ENCODE peak calls at places on chromosome 13, in six cellular contexts. R is tibial artery, G is heart right ventricle, N is AG04449, J is right atrium auricular region, T is cardiac fibroblast. X is an unnamed sample.

GRCh38 chr13:80040219-80040976 is 300.5 kb downstream of the SPRY2 start:
- DNase-seq in R (no peak), G (no peak), N (peak), J (no peak), T (peak), X (no peak)

GRCh38 chr13:32314968-32315254 is 252 bp downstream of the ZAR1L start:
- DNase-seq in R (no peak), G (no peak), N (no peak), J (peak), T (peak), X (peak)

GRCh38 chr13:110070511-110071120 is 236.3 kb downstream of the COL4A1 start:
- DNase-seq in R (no peak), G (no peak), N (peak), J (no peak), T (peak), X (no peak)

GRCh38 chr13:114212096-114212495 is 22.6 kb upstream of the CDC16 start:
- DNase-seq in R (no peak), G (no peak), N (no peak), J (no peak), T (no peak), X (no peak)

GRCh38 chr13:40439928-40440327 is 226.5 kb downstream of the FOXO1 start:
- DNase-seq in R (peak), G (no peak), N (no peak), J (peak), T (peak), X (peak)

GRCh38 chr13:69970521-69970920 is 137.1 kb upstream of the ATXN8OS start:
- DNase-seq in R (no peak), G (no peak), N (no peak), J (no peak), T (peak), X (no peak)

GRCh38 chr13:30618186-30618937 is 642 bp downstream of the USPL1 start:
- DNase-seq in R (peak), G (no peak), N (no peak), J (no peak), T (peak), X (peak)

GRCh38 chr13:81872581-81872980 is 1531.7 kb upstream of the SPRY2 start:
- DNase-seq in R (no peak), G (no peak), N (no peak), J (no peak), T (no peak), X (no peak)

GRCh38 chr13:89082623-89083022 is 1411.5 kb downstream of the SLITRK5 start:
- DNase-seq in R (no peak), G (no peak), N (no peak), J (no peak), T (no peak), X (no peak)

GRCh38 chr13:28685892-28686291 is 27.0 kb downstream of the POMP start:
- DNase-seq in R (no peak), G (no peak), N (no peak), J (no peak), T (no peak), X (no peak)

GRCh38 chr13:75803175-75803611 is 167.1 kb downstream of the LMO7 start:
- DNase-seq in R (no peak), G (no peak), N (no peak), J (no peak), T (no peak), X (no peak)

GRCh38 chr13:32535748-32536147 is 2.8 kb downstream of the N4BP2L2 start:
- DNase-seq in R (no peak), G (no peak), N (no peak), J (no peak), T (no peak), X (no peak)

GRCh38 chr13:31111136-31111535 is 50.6 kb downstream of the HSPH1 start:
- DNase-seq in R (no peak), G (no peak), N (no peak), J (no peak), T (peak), X (no peak)

GRCh38 chr13:62305758-62306157 is 890.1 kb upstream of the PCDH20 start:
- DNase-seq in R (no peak), G (no peak), N (no peak), J (no peak), T (peak), X (no peak)

GRCh38 chr13:113121183-113121927 is 1.2 kb upstream of the F10 start:
- DNase-seq in R (peak), G (no peak), N (no peak), J (no peak), T (no peak), X (no peak)

GRCh38 chr13:113123226-113124150 is 889 bp downstream of the F10 start:
- DNase-seq in R (peak), G (no peak), N (no peak), J (no peak), T (no peak), X (no peak)

GRCh38 chr13:113120300-113121182 is 2.1 kb upstream of the F10 start:
- DNase-seq in R (peak), G (no peak), N (no peak), J (no peak), T (no peak), X (peak)

GRCh38 chr13:113122571-113123225 is at the start of gene F10:
- DNase-seq in R (peak), G (peak), N (no peak), J (peak), T (peak), X (peak)

GRCh38 chr13:113121928-113122420 is 625 bp upstream of the F10 start:
- DNase-seq in R (peak), G (no peak), N (no peak), J (no peak), T (no peak), X (peak)
- H3K4me3 ChIP-seq in R (no peak), G (peak), N (no peak), J (no peak), T (no peak), X (no peak)

GRCh38 chr13:20231839-20232555 is at the start of gene GJB6:
- DNase-seq in R (no peak), G (no peak), N (no peak), J (no peak), T (no peak), X (no peak)

GRCh38 chr13:20227730-20228129 is 4.4 kb downstream of the GJB6 start:
- DNase-seq in R (no peak), G (no peak), N (no peak), J (no peak), T (no peak), X (no peak)

GRCh38 chr13:20232556-20233277 is 598 bp upstream of the GJB6 start:
- DNase-seq in R (no peak), G (no peak), N (no peak), J (no peak), T (no peak), X (no peak)

GRCh38 chr13:20227288-20227687 is 4.8 kb downstream of the GJB6 start:
- DNase-seq in R (no peak), G (no peak), N (no peak), J (no peak), T (no peak), X (no peak)

GRCh38 chr13:20230913-20231838 is 943 bp downstream of the GJB6 start:
- DNase-seq in R (no peak), G (no peak), N (no peak), J (no peak), T (no peak), X (no peak)
- H3K4me3 ChIP-seq in R (no peak), G (peak), N (no peak), J (no peak), T (no peak), X (no peak)

GRCh38 chr13:101942535-101943157 is 459.2 kb downstream of the FGF14 start:
- DNase-seq in R (no peak), G (no peak), N (no peak), J (no peak), T (no peak), X (no peak)

GRCh38 chr13:101945435-101945834 is 456.4 kb downstream of the FGF14 start:
- DNase-seq in R (no peak), G (no peak), N (no peak), J (no peak), T (no peak), X (no peak)

GRCh38 chr13:101942038-101942437 is 459.8 kb downstream of the FGF14 start:
- DNase-seq in R (no peak), G (no peak), N (no peak), J (no peak), T (peak), X (peak)

GRCh38 chr13:101949681-101950080 is 452.2 kb downstream of the FGF14 start:
- DNase-seq in R (no peak), G (no peak), N (no peak), J (no peak), T (no peak), X (no peak)

DNA sequence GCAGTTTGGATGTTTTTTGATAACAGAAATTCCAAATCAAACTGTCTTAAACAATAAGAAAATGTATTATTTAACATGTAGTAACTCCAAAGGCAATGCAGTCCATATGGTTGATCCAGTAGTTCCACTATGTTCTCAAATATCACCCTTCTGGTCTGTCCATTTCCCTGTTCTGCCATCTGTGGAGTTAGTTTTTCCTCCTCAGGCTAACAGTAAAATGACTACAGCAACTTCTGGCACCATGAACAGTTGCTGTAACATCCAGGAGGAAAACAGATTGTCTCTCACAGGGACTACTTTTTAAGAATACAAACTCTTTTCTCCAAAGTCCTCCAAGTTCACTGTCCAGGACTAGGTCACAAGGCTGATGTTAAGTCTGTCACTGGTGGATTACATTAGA is 455.4 kb downstream of the FGF14 start:
- DNase-seq in R (no peak), G (no peak), N (no peak), J (no peak), T (no peak), X (no peak)
- H3K4me3 ChIP-seq in R (no peak), G (no peak), N (no peak), J (no peak), T (no peak), X (no peak)

DNA sequence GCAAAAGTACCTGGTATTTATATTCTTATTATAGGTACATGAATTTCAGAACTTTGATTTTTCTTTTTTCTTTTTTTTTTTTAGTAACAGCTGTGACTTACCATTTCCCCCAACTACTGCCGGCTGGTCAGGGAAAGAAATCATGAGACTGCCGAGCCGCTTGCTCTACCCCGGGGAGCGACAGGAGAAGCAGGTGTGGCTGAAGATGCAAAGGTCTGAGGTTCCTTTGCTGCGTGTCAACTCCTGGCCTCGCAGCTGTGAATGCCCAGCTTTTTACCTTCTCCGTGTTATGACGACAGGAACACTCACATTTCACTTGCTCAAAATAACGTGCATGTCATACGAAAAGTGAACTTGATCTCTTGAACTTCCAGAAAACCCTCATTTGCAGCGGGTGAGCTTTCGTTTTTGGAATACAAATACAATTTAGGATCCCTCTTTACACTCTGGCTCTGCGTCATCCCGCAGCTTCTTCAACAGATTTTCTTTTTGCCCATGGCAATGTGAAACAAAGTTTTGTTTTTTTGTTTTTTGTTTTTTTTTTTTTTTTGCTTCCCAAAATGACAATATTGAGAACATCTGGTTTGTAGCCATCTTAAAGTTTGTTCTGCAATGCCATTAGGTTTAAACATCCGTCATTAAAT is 117.9 kb downstream of the EFNB2 start:
- DNase-seq in R (no peak), G (no peak), N (no peak), J (no peak), T (no peak), X (no peak)
- H3K4me3 ChIP-seq in R (no peak), G (no peak), N (no peak), J (no peak), T (no peak), X (no peak)

GRCh38 chr13:47598340-47598911 is 402.6 kb downstream of the SUCLA2 start:
- DNase-seq in R (no peak), G (no peak), N (no peak), J (no peak), T (peak), X (no peak)
- H3K4me3 ChIP-seq in R (no peak), G (no peak), N (no peak), J (no peak), T (no peak), X (no peak)

GRCh38 chr13:73394066-73394465 is 335.3 kb downstream of the KLF5 start:
- DNase-seq in R (no peak), G (no peak), N (no peak), J (no peak), T (no peak), X (no peak)
- H3K4me3 ChIP-seq in R (no peak), G (no peak), N (no peak), J (no peak), T (no peak), X (no peak)

GRCh38 chr13:78601886-78602560 is 1.3 kb downstream of the POU4F1 start:
- DNase-seq in R (no peak), G (no peak), N (no peak), J (no peak), T (no peak), X (no peak)
- H3K4me3 ChIP-seq in R (no peak), G (peak), N (no peak), J (no peak), T (no peak), X (no peak)

DNA sequence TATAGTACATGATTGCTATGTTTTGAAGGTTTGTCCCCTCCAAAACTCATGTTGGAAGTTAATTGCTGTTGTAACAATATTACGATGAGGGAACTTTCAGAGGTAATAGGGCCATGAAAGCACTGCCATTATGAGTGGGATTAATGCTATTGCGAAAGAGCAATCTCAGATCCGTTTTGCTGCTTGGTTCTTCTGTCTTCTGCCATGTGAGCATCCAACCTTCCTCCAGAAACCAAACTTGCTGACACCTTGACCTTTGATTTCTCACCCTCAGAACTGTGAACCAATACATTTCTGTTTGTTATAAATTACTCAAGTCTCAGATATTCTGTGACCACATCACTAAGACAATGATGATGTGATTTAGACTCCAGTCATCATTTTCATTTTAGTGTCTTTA is 2590.9 kb downstream of the PCDH9 start:
- DNase-seq in R (no peak), G (no peak), N (no peak), J (no peak), T (no peak), X (no peak)
- H3K4me3 ChIP-seq in R (no peak), G (no peak), N (no peak), J (no peak), T (no peak), X (no peak)